ENCODE peak calls at places on chromosomes 12 and 14, in eight cellular contexts. V is cardiac fibroblast; A is stimulated activated CD4-positive, alpha-beta T cell treated with anti-CD3 and anti-CD28 coated beads, Interleukin-4, amount 100 ng/mL, for 4 hours; F is OCI-M1; K is ELR; D is germinal center; Q is GM10248; L is NCI-H2081 treated with DMSO at 0.1 percent for 48 hours. M is an unnamed sample.

GRCh38 chr14:98114122-98114895 is 1157.7 kb downstream of the BCL11B start:
- DNase-seq in V (no peak), A (no peak), F (no peak), K (no peak), D (no peak), Q (no peak), L (no peak), M (no peak)

GRCh38 chr14:35229495-35230089 is 62.6 kb upstream of the PSMA6 start:
- DNase-seq in V (peak; percentile 30), A (no peak), F (peak; percentile 40), K (peak; percentile 37), D (peak; percentile 43), Q (peak; percentile 39), L (no peak), M (no peak)

GRCh38 chr12:21773263-21773741 is 1.2 kb downstream of the KCNJ8 start:
- DNase-seq in V (peak; percentile 63), A (no peak), F (peak; percentile 77), K (peak; percentile 28), D (no peak), Q (peak; percentile 6), L (no peak), M (no peak)

GRCh38 chr14:94689218-94689984 is 77.2 kb downstream of the SERPINA3 start:
- DNase-seq in V (peak; percentile 55), A (peak; percentile 53), F (peak; percentile 62), K (peak; percentile 51), D (peak; percentile 76), Q (peak; percentile 82), L (no peak), M (peak; percentile 22)

GRCh38 chr12:46938071-46938678 is 112.4 kb upstream of the SLC38A4 start:
- DNase-seq in V (no peak), A (no peak), F (no peak), K (no peak), D (no peak), Q (no peak), L (no peak), M (no peak)

GRCh38 chr12:87270894-87271293 is 758.3 kb downstream of the C12orf50 start:
- DNase-seq in V (peak; percentile 70), A (no peak), F (no peak), K (peak; percentile 47), D (no peak), Q (no peak), L (no peak), M (no peak)

GRCh38 chr12:102917026-102917787 is at the start of gene PAH:
- DNase-seq in V (no peak), A (peak; percentile 5), F (no peak), K (no peak), D (peak; percentile 10), Q (peak; percentile 16), L (no peak), M (no peak)

GRCh38 chr14:71713061-71713850 is 219.0 kb upstream of the RGS6 start:
- DNase-seq in V (peak; percentile 69), A (no peak), F (no peak), K (peak; percentile 42), D (no peak), Q (no peak), L (no peak), M (no peak)

GRCh38 chr12:14521822-14522221 is 45.9 kb downstream of the PLBD1 start:
- DNase-seq in V (no peak), A (no peak), F (no peak), K (no peak), D (no peak), Q (no peak), L (no peak), M (no peak)

GRCh38 chr12:96047621-96048211 is 12.3 kb upstream of the LTA4H start:
- DNase-seq in V (peak; percentile 84), A (no peak), F (peak; percentile 87), K (peak; percentile 72), D (no peak), Q (peak; percentile 35), L (peak; percentile 53), M (peak; percentile 20)

GRCh38 chr12:68080577-68080976 is 79.0 kb downstream of the IFNG start:
- DNase-seq in V (no peak), A (no peak), F (no peak), K (no peak), D (no peak), Q (no peak), L (no peak), M (no peak)

GRCh38 chr12:3432176-3432742 is 58.7 kb upstream of the PRMT8 start:
- DNase-seq in V (no peak), A (no peak), F (peak; percentile 83), K (peak; percentile 7), D (no peak), Q (no peak), L (no peak), M (no peak)

GRCh38 chr12:102763016-102763415 is 154.0 kb downstream of the PAH start:
- DNase-seq in V (no peak), A (no peak), F (no peak), K (no peak), D (no peak), Q (no peak), L (no peak), M (no peak)

GRCh38 chr12:117538032-117538690 is 176.7 kb upstream of the NOS1 start:
- DNase-seq in V (no peak), A (no peak), F (no peak), K (no peak), D (no peak), Q (no peak), L (no peak), M (no peak)

GRCh38 chr14:21852775-21853174 is 179.2 kb upstream of the OR4E1 start:
- DNase-seq in V (no peak), A (no peak), F (no peak), K (no peak), D (no peak), Q (no peak), L (no peak), M (no peak)

GRCh38 chr12:115763376-115763775 is 514.1 kb downstream of the MED13L start:
- DNase-seq in V (no peak), A (no peak), F (no peak), K (no peak), D (no peak), Q (no peak), L (no peak), M (no peak)

GRCh38 chr12:1918081-1918874 is at the start of gene CACNA2D4:
- DNase-seq in V (no peak), A (no peak), F (no peak), K (no peak), D (peak; percentile 2), Q (peak; percentile 14), L (no peak), M (no peak)

GRCh38 chr14:96011131-96011530 is 28.0 kb upstream of the C14orf132 start:
- DNase-seq in V (no peak), A (no peak), F (no peak), K (no peak), D (no peak), Q (no peak), L (no peak), M (no peak)

GRCh38 chr12:26434299-26434915 is 239.0 kb downstream of the SSPN start:
- DNase-seq in V (peak; percentile 78), A (no peak), F (peak; percentile 84), K (peak; percentile 83), D (peak; percentile 61), Q (peak; percentile 26), L (no peak), M (peak; percentile 21)

GRCh38 chr12:24919346-24920001 is 29.4 kb downstream of the BCAT1 start:
- DNase-seq in V (no peak), A (no peak), F (no peak), K (no peak), D (no peak), Q (no peak), L (no peak), M (no peak)

GRCh38 chr12:2290516-2291065 is 237.8 kb downstream of the CACNA1C start:
- DNase-seq in V (no peak), A (no peak), F (no peak), K (no peak), D (no peak), Q (no peak), L (no peak), M (no peak)

GRCh38 chr12:44286336-44286735 is 450.5 kb downstream of the TMEM117 start:
- DNase-seq in V (peak; percentile 24), A (no peak), F (peak; percentile 65), K (peak; percentile 14), D (no peak), Q (no peak), L (no peak), M (no peak)

GRCh38 chr12:45561488-45561887 is 168.0 kb upstream of the ARID2 start:
- DNase-seq in V (no peak), A (no peak), F (no peak), K (no peak), D (no peak), Q (no peak), L (no peak), M (no peak)

GRCh38 chr14:31261859-31262739 is 54.5 kb upstream of the HECTD1 start:
- DNase-seq in V (peak; percentile 85), A (no peak), F (peak; percentile 29), K (peak; percentile 49), D (no peak), Q (no peak), L (no peak), M (no peak)

GRCh38 chr12:123516221-123516780 is 17.2 kb downstream of the RILPL1 start:
- DNase-seq in V (no peak), A (no peak), F (no peak), K (no peak), D (no peak), Q (no peak), L (no peak), M (no peak)

GRCh38 chr12:15194947-15195346 is 26.3 kb downstream of the RERG start:
- DNase-seq in V (no peak), A (no peak), F (no peak), K (no peak), D (no peak), Q (no peak), L (no peak), M (no peak)

GRCh38 chr12:116666305-116666673 is 71.6 kb downstream of the SPRING1 start:
- DNase-seq in V (no peak), A (no peak), F (no peak), K (no peak), D (no peak), Q (no peak), L (no peak), M (no peak)

GRCh38 chr14:29814153-29815057 is 113.2 kb downstream of the PRKD1 start:
- DNase-seq in V (no peak), A (no peak), F (no peak), K (no peak), D (no peak), Q (no peak), L (peak; percentile 31), M (no peak)

GRCh38 chr12:57147641-57147944 is 174 bp upstream of the LRP1-AS start:
- DNase-seq in V (peak; percentile 81), A (no peak), F (no peak), K (peak; percentile 89), D (no peak), Q (no peak), L (no peak), M (no peak)

GRCh38 chr12:89350260-89350659 is 2.0 kb downstream of the DUSP6 start:
- DNase-seq in V (no peak), A (no peak), F (no peak), K (no peak), D (no peak), Q (no peak), L (no peak), M (no peak)

GRCh38 chr12:103665971-103666370 is 78.9 kb downstream of the STAB2 start:
- DNase-seq in V (no peak), A (no peak), F (no peak), K (no peak), D (no peak), Q (no peak), L (no peak), M (no peak)

GRCh38 chr14:79551591-79551990 is 659.7 kb downstream of the DIO2 start:
- DNase-seq in V (no peak), A (no peak), F (no peak), K (no peak), D (no peak), Q (no peak), L (no peak), M (no peak)

GRCh38 chr14:100730530-100730929 is 3.8 kb downstream of the DLK1 start:
- DNase-seq in V (no peak), A (no peak), F (no peak), K (no peak), D (no peak), Q (no peak), L (no peak), M (no peak)

GRCh38 chr14:101495827-101496778 is 65.2 kb upstream of the DIO3 start:
- DNase-seq in V (no peak), A (no peak), F (no peak), K (no peak), D (no peak), Q (no peak), L (no peak), M (no peak)